ENCODE peak calls at places on chromosomes 1 and 21, in seven cellular contexts. G is astrocyte of the spinal cord, L is heart left ventricle, K is AG04450, W is choroid plexus epithelial cell, F is lower lobe of right lung, P is Panc1. I is an unnamed sample.

GRCh38 chr1:163999131-163999530 is 559.9 kb upstream of the PBX1 start:
- DNase-seq in F (no peak), K (no peak), W (no peak), L (no peak), G (no peak), P (no peak), I (no peak)

GRCh38 chr1:207669469-207670111 is 24.7 kb downstream of the CR1L start:
- DNase-seq in W (no peak), P (no peak), K (no peak), L (no peak), F (no peak), G (no peak), I (no peak)

GRCh38 chr1:151340870-151341754 is 5.9 kb downstream of the RFX5 start:
- DNase-seq in G (peak; percentile 85), L (peak; percentile 43), W (peak; percentile 93), P (peak; percentile 66), K (peak; percentile 72), F (no peak), I (peak; percentile 79)

GRCh38 chr1:12063141-12064072 is at the start of gene TNFRSF8:
- DNase-seq in L (no peak), W (peak; percentile 29), K (no peak), G (no peak), P (no peak), F (no peak), I (no peak)

GRCh38 chr1:81071072-81071858 is 729.5 kb upstream of the ADGRL2 start:
- DNase-seq in K (no peak), W (no peak), L (no peak), P (no peak), F (no peak), G (no peak), I (no peak)

GRCh38 chr1:54542120-54542961 is 5.7 kb upstream of the ACOT11 start:
- DNase-seq in L (peak; percentile 61), P (no peak), F (peak; percentile 74), W (peak; percentile 83), K (no peak), G (peak; percentile 78), I (peak; percentile 67)

GRCh38 chr21:46150491-46151121 is 4.8 kb downstream of the FTCD start:
- DNase-seq in L (peak; percentile 8), W (no peak), G (no peak), K (no peak), P (no peak), F (no peak), I (no peak)

GRCh38 chr1:219442575-219442974 is 170.3 kb downstream of the ZC3H11B start:
- DNase-seq in W (no peak), G (peak; percentile 33), L (no peak), K (no peak), P (no peak), F (no peak), I (peak; percentile 53)

GRCh38 chr1:61083799-61084385 is 1.5 kb downstream of the NFIA start:
- DNase-seq in L (no peak), W (no peak), G (peak; percentile 51), P (peak; percentile 18), K (no peak), F (no peak), I (no peak)

GRCh38 chr1:59074574-59074973 is 222.3 kb upstream of the FGGY start:
- DNase-seq in P (no peak), F (no peak), K (no peak), G (no peak), L (no peak), W (no peak), I (no peak)

GRCh38 chr21:46127239-46128105 is 27.9 kb downstream of the FTCD start:
- DNase-seq in G (no peak), W (no peak), F (peak; percentile 40), L (peak; percentile 18), P (no peak), K (no peak), I (no peak)

GRCh38 chr1:112697781-112698201 is 9.1 kb downstream of the RHOC start:
- DNase-seq in P (no peak), G (no peak), K (no peak), W (no peak), L (no peak), F (no peak), I (no peak)

GRCh38 chr1:218361298-218362065 is 16.3 kb downstream of the TGFB2 start:
- DNase-seq in F (no peak), P (no peak), G (peak; percentile 74), K (no peak), L (no peak), W (peak; percentile 78), I (peak; percentile 38)

GRCh38 chr1:234932506-234932905 is 196.1 kb downstream of the TOMM20 start:
- DNase-seq in L (no peak), F (no peak), G (no peak), P (no peak), K (no peak), W (no peak), I (no peak)

DNA sequence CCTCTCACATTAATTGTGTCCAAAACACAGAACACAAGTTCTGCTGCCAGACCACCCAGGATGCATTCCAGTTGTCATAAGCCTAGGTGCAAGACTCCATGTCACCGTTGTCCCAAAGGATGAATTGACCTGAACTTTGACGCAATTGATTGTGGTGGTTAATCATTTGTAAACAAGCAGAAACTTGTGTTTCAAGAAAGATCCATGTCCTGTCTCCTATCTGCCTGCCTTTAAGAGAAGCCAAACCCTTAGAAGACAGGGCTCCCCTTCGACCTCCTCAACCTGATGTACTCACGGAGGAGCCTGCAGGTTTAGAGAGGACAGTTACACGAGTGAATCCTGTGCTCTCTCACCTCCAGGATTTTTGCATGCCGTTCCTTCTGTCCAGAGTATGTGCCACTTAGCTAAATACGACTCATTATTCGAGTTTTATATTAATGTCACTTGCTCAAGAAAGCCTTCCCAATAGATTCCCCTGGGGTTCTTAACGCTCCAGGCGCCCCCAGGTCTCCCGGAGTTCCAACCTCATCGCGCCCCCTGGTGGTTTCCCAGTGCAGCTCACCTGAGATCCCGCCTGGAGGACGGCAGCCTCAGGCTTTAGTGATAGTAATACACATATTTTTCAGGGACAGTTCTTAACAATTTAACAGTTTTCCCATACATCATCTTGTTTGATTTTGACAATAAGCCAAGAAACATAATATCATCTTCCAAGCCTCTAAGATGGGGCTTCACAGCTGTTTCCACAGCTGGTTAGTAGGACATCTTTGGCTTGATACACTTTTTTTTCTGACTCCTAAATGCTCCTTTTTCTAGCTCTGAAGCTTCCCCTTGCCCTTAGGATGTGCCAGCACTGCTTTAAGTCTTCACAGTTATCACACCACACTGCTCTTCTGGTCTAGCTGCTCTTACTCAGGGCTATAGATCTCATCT is 2.4 kb upstream of the C8B start:
- DNase-seq in P (no peak), W (peak; percentile 23), G (no peak), K (no peak), L (no peak), F (peak; percentile 51), I (no peak)
- TF ChIP-seq CTCF in P (peak; percentile 70), W (peak; percentile 66), G (peak; percentile 47), K (peak; percentile 70), L (peak; percentile 49), F (peak; percentile 51), I (peak; percentile 85)

DNA sequence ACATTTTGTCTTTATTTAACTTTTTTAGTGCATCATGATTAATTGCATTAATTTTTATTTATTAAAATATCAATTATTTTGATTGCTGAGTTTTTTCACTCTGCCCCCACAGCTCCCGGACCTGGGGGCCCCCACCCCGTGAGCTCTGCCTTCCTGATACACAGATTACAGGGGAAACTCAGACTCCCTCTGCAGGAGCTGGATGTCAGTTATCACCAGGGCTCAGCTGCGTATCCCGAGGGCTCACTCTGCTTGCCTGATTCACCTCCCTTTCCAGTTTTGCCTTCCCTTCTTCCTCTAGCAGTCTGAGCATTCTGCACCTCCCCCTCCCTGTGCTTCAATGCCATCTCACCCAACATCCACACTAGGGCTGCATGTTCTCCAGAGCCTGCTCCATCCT is 98.2 kb downstream of the ATP1A1 start:
- DNase-seq in P (no peak), F (no peak), G (no peak), K (no peak), W (no peak), L (no peak), I (no peak)
- TF ChIP-seq CTCF in P (no peak), F (no peak), G (no peak), K (no peak), W (no peak), L (no peak), I (no peak)

GRCh38 chr1:63612971-63613370 is 19.8 kb downstream of the PGM1 start:
- DNase-seq in F (no peak), G (no peak), P (no peak), L (no peak), K (no peak), W (no peak), I (no peak)
- TF ChIP-seq CTCF in F (no peak), G (no peak), P (no peak), L (no peak), K (no peak), W (no peak), I (no peak)

GRCh38 chr1:150159550-150159949 is 9.8 kb downstream of the PLEKHO1 start:
- DNase-seq in L (peak; percentile 21), G (no peak), F (peak; percentile 60), W (peak; percentile 45), P (no peak), K (no peak), I (no peak)
- TF ChIP-seq CTCF in L (no peak), G (no peak), F (no peak), W (no peak), P (no peak), K (no peak), I (no peak)

GRCh38 chr1:45584351-45585109 is 689 bp downstream of the NASP start:
- DNase-seq in F (peak; percentile 91), P (peak; percentile 22), L (peak; percentile 90), W (peak; percentile 93), G (peak; percentile 91), K (peak; percentile 53), I (peak; percentile 79)
- TF ChIP-seq CTCF in F (no peak), P (no peak), L (no peak), W (no peak), G (no peak), K (no peak), I (no peak)

GRCh38 chr1:215673943-215674342 is 106.8 kb downstream of the KCTD3 start:
- DNase-seq in L (no peak), G (no peak), W (no peak), P (no peak), F (no peak), K (no peak), I (no peak)

GRCh38 chr1:215672482-215672881 is 105.4 kb downstream of the KCTD3 start:
- DNase-seq in W (no peak), L (no peak), P (no peak), G (no peak), K (no peak), F (no peak), I (no peak)

GRCh38 chr1:215682232-215682631 is 115.1 kb downstream of the KCTD3 start:
- DNase-seq in G (no peak), P (no peak), F (no peak), W (peak; percentile 9), K (no peak), L (no peak), I (peak; percentile 22)

GRCh38 chr1:215679231-215679630 is 112.1 kb downstream of the KCTD3 start:
- DNase-seq in L (no peak), K (no peak), P (no peak), W (no peak), G (no peak), F (no peak), I (no peak)

GRCh38 chr1:215677112-215677511 is 110.0 kb downstream of the KCTD3 start:
- DNase-seq in G (no peak), F (no peak), L (no peak), K (no peak), P (no peak), W (no peak), I (no peak)
- TF ChIP-seq CTCF in G (no peak), F (no peak), L (no peak), K (no peak), P (no peak), W (no peak), I (peak; percentile 50)

I was measured in HFFc6.